ENCODE peak calls at places on chromosomes 11 and 22, in seven cellular contexts. A is upper lobe of right lung; V is NCI-H2081; B is iris pigment epithelial cell; I is stimulated activated CD8-positive, alpha-beta memory T cell treated with anti-CD3 and anti-CD28 coated beads, Interleukin-2, amount 100 ng/mL, for 1 hour; Z is SHP77; N is NCI-H1092. D is an unnamed sample.
A peak's percentile ranks its signal among the peaks of the same experiment; 100 is the strongest.

GRCh38 chr22:39496131-39496838 is 5.8 kb upstream of the MIEF1 start:
- DNase-seq in I (no peak), V (peak; percentile 49), N (peak; percentile 72), B (peak; percentile 77), Z (peak; percentile 87), A (peak; percentile 85), D (peak; percentile 79)

GRCh38 chr22:32281092-32281491 is 25.9 kb upstream of the SLC5A4 start:
- DNase-seq in V (no peak), I (no peak), N (no peak), B (peak; percentile 59), Z (no peak), A (no peak), D (no peak)

GRCh38 chr11:29159552-29160465 is 857.0 kb downstream of the KCNA4 start:
- DNase-seq in B (peak; percentile 91), V (peak; percentile 66), N (peak; percentile 7), A (no peak), Z (peak; percentile 28), I (no peak), D (peak; percentile 37)

GRCh38 chr11:63837719-63838118 is 1.2 kb upstream of the MARK2 start:
- DNase-seq in I (no peak), B (no peak), Z (no peak), N (no peak), A (no peak), V (no peak), D (peak; percentile 53)

GRCh38 chr22:37172266-37173245 is 15.5 kb downstream of the C1QTNF6 start:
- DNase-seq in N (no peak), V (no peak), I (no peak), B (no peak), Z (no peak), A (peak; percentile 42), D (no peak)

GRCh38 chr11:128492461-128492860 is 94.9 kb downstream of the ETS1 start:
- DNase-seq in B (peak; percentile 68), A (no peak), V (no peak), Z (peak; percentile 35), I (no peak), N (no peak), D (no peak)

GRCh38 chr22:30557243-30557642 is 10.7 kb upstream of the SEC14L6 start:
- DNase-seq in B (no peak), I (no peak), V (no peak), N (no peak), A (no peak), Z (no peak), D (no peak)

GRCh38 chr11:117076941-117077659 is 21.1 kb downstream of the SIK3 start:
- DNase-seq in I (no peak), V (peak; percentile 27), B (no peak), A (no peak), N (peak; percentile 25), Z (no peak), D (no peak)

GRCh38 chr11:100619484-100619883 is 67.6 kb upstream of the ARHGAP42 start:
- DNase-seq in A (no peak), N (no peak), V (no peak), B (peak; percentile 72), Z (no peak), I (no peak), D (no peak)

GRCh38 chr11:124793466-124794278 is 6.5 kb downstream of the MSANTD2 start:
- DNase-seq in B (peak; percentile 54), Z (peak; percentile 13), N (peak; percentile 19), A (no peak), I (no peak), V (peak; percentile 46), D (peak; percentile 54)

GRCh38 chr11:20881328-20882079 is 212.1 kb downstream of the NELL1 start:
- DNase-seq in V (no peak), I (no peak), A (no peak), Z (no peak), B (no peak), N (no peak), D (no peak)

GRCh38 chr11:76153609-76153949 is 52.7 kb downstream of the WNT11 start:
- DNase-seq in V (no peak), Z (no peak), B (peak; percentile 14), N (no peak), A (no peak), I (no peak), D (no peak)

GRCh38 chr11:75801362-75802021 is 13.5 kb upstream of the UVRAG start:
- DNase-seq in A (no peak), Z (no peak), I (no peak), B (no peak), V (no peak), N (no peak), D (no peak)

GRCh38 chr11:43401252-43401651 is 42.5 kb downstream of the TTC17 start:
- DNase-seq in V (no peak), I (no peak), A (no peak), Z (no peak), B (no peak), N (no peak), D (no peak)

GRCh38 chr11:70410276-70410675 is 11.9 kb downstream of the CTTN start:
- DNase-seq in I (no peak), V (no peak), B (no peak), Z (no peak), N (no peak), A (no peak), D (no peak)

D was measured in colonic mucosa.